ENCODE peak calls at places on chromosomes 3 and 15, in nine cellular contexts. D is body of pancreas, W is suprapubic skin, M is HepG2, A is spleen, Z is HCT116, Y is uterus, H is ovary, J is testis. X is an unnamed sample.

GRCh38 chr3:160170409-160171370 is 54.5 kb upstream of the C3orf80 start:
- DNase-seq in Y (no peak), M (no peak), J (no peak), W (no peak), H (no peak), A (no peak), D (no peak), Z (no peak), X (no peak)

GRCh38 chr3:11057655-11058054 is 65.1 kb downstream of the SLC6A1 start:
- DNase-seq in Y (no peak), D (no peak), H (no peak), A (no peak), J (no peak), W (peak; percentile 12), M (no peak), Z (no peak), X (no peak)

GRCh38 chr3:127002195-127003174 is 19.6 kb downstream of the PLXNA1 start:
- DNase-seq in Z (no peak), D (peak; percentile 76), H (peak; percentile 93), Y (peak; percentile 88), M (no peak), W (peak; percentile 92), A (peak; percentile 86), J (peak; percentile 91), X (peak; percentile 46)

GRCh38 chr3:179884136-179884535 is 152.6 kb downstream of the PEX5L start:
- DNase-seq in H (no peak), D (no peak), M (no peak), Z (no peak), Y (no peak), W (no peak), J (no peak), A (no peak), X (no peak)

GRCh38 chr3:30964612-30965011 is 70.2 kb upstream of the GADL1 start:
- DNase-seq in D (no peak), Z (no peak), W (no peak), Y (no peak), M (no peak), A (no peak), J (no peak), H (no peak), X (no peak)

GRCh38 chr3:12965999-12966846 is 107.0 kb downstream of the IQSEC1 start:
- DNase-seq in Z (no peak), D (no peak), J (no peak), M (no peak), Y (no peak), H (no peak), W (no peak), A (no peak), X (no peak)

GRCh38 chr15:23860290-23860751 is 173.2 kb upstream of the NDN start:
- DNase-seq in Z (no peak), Y (no peak), D (no peak), W (no peak), H (no peak), A (no peak), J (peak; percentile 82), M (no peak), X (no peak)

GRCh38 chr3:16801698-16802097 is 83.1 kb upstream of the PLCL2 start:
- DNase-seq in Y (no peak), H (no peak), W (no peak), D (peak; percentile 20), M (no peak), A (no peak), Z (no peak), J (no peak), X (no peak)

GRCh38 chr3:99810403-99810802 is 7.3 kb upstream of the CMSS1 start:
- DNase-seq in A (no peak), D (no peak), M (no peak), Y (no peak), J (no peak), W (no peak), Z (no peak), H (no peak), X (no peak)

GRCh38 chr15:83206971-83207621 is 527 bp downstream of the HDGFL3 start:
- DNase-seq in A (peak; percentile 82), H (peak; percentile 75), W (no peak), J (peak; percentile 52), M (no peak), Z (no peak), Y (peak; percentile 49), D (peak; percentile 21), X (no peak)

GRCh38 chr15:87604857-87605446 is 651.6 kb downstream of the NTRK3 start:
- DNase-seq in Z (no peak), M (no peak), J (peak; percentile 33), Y (no peak), W (no peak), A (no peak), H (no peak), D (no peak), X (no peak)

GRCh38 chr3:133478624-133479023 is 78.8 kb downstream of the BFSP2 start:
- DNase-seq in A (no peak), D (no peak), M (no peak), W (no peak), J (no peak), Z (no peak), Y (no peak), H (no peak), X (no peak)

GRCh38 chr3:133475245-133476010 is 75.6 kb downstream of the BFSP2 start:
- DNase-seq in A (no peak), D (no peak), J (no peak), Y (no peak), W (no peak), H (no peak), Z (no peak), M (no peak), X (no peak)

GRCh38 chr3:133479401-133479800 is 79.5 kb downstream of the BFSP2 start:
- DNase-seq in Y (no peak), H (no peak), A (no peak), W (no peak), D (no peak), M (no peak), J (no peak), Z (no peak), X (no peak)

GRCh38 chr3:133476971-133477375 is 77.1 kb downstream of the BFSP2 start:
- DNase-seq in H (no peak), M (no peak), Z (no peak), D (no peak), Y (no peak), A (no peak), J (no peak), W (no peak), X (no peak)

GRCh38 chr3:133477497-133477896 is 77.6 kb downstream of the BFSP2 start:
- DNase-seq in J (no peak), M (no peak), A (no peak), H (no peak), W (no peak), D (no peak), Y (no peak), Z (no peak), X (no peak)
- H3K4me3 ChIP-seq in J (no peak overlapping the region), M (no peak overlapping the region), A (no peak overlapping the region), H (no peak overlapping the region), W (no peak overlapping the region), D (no peak overlapping the region), Y (no peak overlapping the region), Z (no peak overlapping the region), X (no peak overlapping the region)

GRCh38 chr3:123347205-123347604 is 101.7 kb downstream of the ADCY5 start:
- DNase-seq in J (no peak), W (no peak), D (no peak), Z (no peak), Y (no peak), H (peak; percentile 41), M (no peak), A (peak; percentile 42), X (no peak)

GRCh38 chr3:123346041-123346440 is 102.8 kb downstream of the ADCY5 start:
- DNase-seq in H (peak; percentile 26), A (peak; percentile 61), Z (no peak), J (no peak), Y (no peak), M (no peak), D (no peak), W (no peak), X (no peak)

GRCh38 chr3:123344941-123345594 is 103.8 kb downstream of the ADCY5 start:
- DNase-seq in Y (no peak), A (peak; percentile 44), J (no peak), D (no peak), M (no peak), H (peak; percentile 26), Z (no peak), W (no peak), X (no peak)

GRCh38 chr3:123347691-123348264 is 101.1 kb downstream of the ADCY5 start:
- DNase-seq in H (peak; percentile 28), Z (no peak), J (no peak), M (no peak), A (peak; percentile 41), Y (no peak), W (no peak), D (no peak), X (no peak)

GRCh38 chr3:123346726-123347125 is 102.2 kb downstream of the ADCY5 start:
- DNase-seq in Y (no peak), J (peak; percentile 73), D (no peak), M (no peak), W (no peak), Z (no peak), H (peak; percentile 52), A (peak; percentile 29), X (no peak)
- H3K36me3 ChIP-seq in Y (no peaks in the 10 kb centered on the region), J (no peaks in the 10 kb centered on the region), D (no peaks in the 10 kb centered on the region), M (no peaks in the 10 kb centered on the region), W (no peaks in the 10 kb centered on the region), Z (no peaks in the 10 kb centered on the region), H (no peaks in the 10 kb centered on the region), A (no peaks in the 10 kb centered on the region), X (no peaks in the 10 kb centered on the region)

GRCh38 chr15:89690276-89691218 is at the start of the genes PEX11A and WDR93:
- DNase-seq in D (peak; percentile 94), Y (peak; percentile 84), W (peak; percentile 81), A (peak; percentile 93), Z (peak; percentile 59), M (peak; percentile 75), J (peak; percentile 92), H (peak; percentile 90), X (peak; percentile 78)
- TF ChIP-seq POLR2A in D (peak; percentile 39), Y (peak; percentile 29), W (no peak), A (no peak), Z (peak; percentile 30), M (peak; percentile 92), J (no peak), H (peak; percentile 49), X (peak; percentile 65)

GRCh38 chr3:66033241-66034138 is 5.2 kb downstream of the MAGI1 start:
- DNase-seq in M (no peak), Y (no peak), Z (no peak), H (no peak), J (no peak), W (no peak), A (no peak), D (no peak), X (no peak)

GRCh38 chr3:66036586-66037061 is 2.1 kb downstream of the MAGI1 start:
- DNase-seq in J (peak; percentile 14), D (peak; percentile 27), A (no peak), H (no peak), Y (no peak), M (no peak), Z (no peak), W (no peak), X (no peak)

GRCh38 chr3:66037986-66038369 is 740 bp downstream of the MAGI1 start:
- DNase-seq in Z (no peak), J (peak; percentile 26), W (no peak), D (peak; percentile 16), Y (peak; percentile 20), A (no peak), H (peak; percentile 48), M (no peak), X (no peak)

GRCh38 chr3:66037330-66037985 is 1.3 kb downstream of the MAGI1 start:
- DNase-seq in H (peak; percentile 46), Z (no peak), A (no peak), M (peak; percentile 68), J (peak; percentile 62), D (peak; percentile 74), W (no peak), Y (peak; percentile 28), X (no peak)

GRCh38 chr3:66035763-66036477 is 2.8 kb downstream of the MAGI1 start:
- DNase-seq in W (no peak), J (no peak), A (no peak), H (no peak), Z (no peak), M (peak; percentile 59), D (peak; percentile 30), Y (no peak), X (no peak)
- H3K4me3 ChIP-seq in W (peak overlapping the region; percentile 71), J (no peak overlapping the region), A (peak overlapping the region; percentile 49), H (no peak overlapping the region), Z (peak overlapping the region; percentile 81), M (peak overlapping the region; percentile 97), D (no peak overlapping the region), Y (no peak overlapping the region), X (peak overlapping the region; percentile 95)